ENCODE peak calls at places on chromosomes 7 and 10, in four cellular contexts. One of them, this sample, is unnamed.

GRCh38 chr10:128897414-128897928 is 569.6 kb upstream of the MGMT start:
- DNase-seq in neural crest cell: no peak
- DNase-seq in GM04504: no peak
- DNase-seq in T-helper 9 cell: no peak
- DNase-seq in this sample: no peak

GRCh38 chr10:28734940-28735759 is 57.8 kb downstream of the BAMBI start:
- DNase-seq in neural crest cell: no peak
- DNase-seq in T-helper 9 cell: no peak
- DNase-seq in GM04504: peak; percentile 81
- DNase-seq in this sample: no peak

GRCh38 chr10:127137391-127137790 is 59.0 kb downstream of the INSYN2A start:
- DNase-seq in T-helper 9 cell: no peak
- DNase-seq in GM04504: no peak
- DNase-seq in neural crest cell: no peak
- DNase-seq in this sample: no peak

GRCh38 chr10:84375011-84375410 is 46.6 kb downstream of the CCSER2 start:
- DNase-seq in neural crest cell: peak; percentile 20
- DNase-seq in GM04504: no peak
- DNase-seq in T-helper 9 cell: peak; percentile 4
- DNase-seq in this sample: no peak

GRCh38 chr10:44032216-44032615 is 352.7 kb downstream of the CXCL12 start:
- DNase-seq in GM04504: no peak
- DNase-seq in T-helper 9 cell: no peak
- DNase-seq in neural crest cell: no peak
- DNase-seq in this sample: no peak

GRCh38 chr10:63083904-63084689 is 49.0 kb upstream of the NRBF2 start:
- DNase-seq in T-helper 9 cell: peak; percentile 16
- DNase-seq in GM04504: peak; percentile 60
- DNase-seq in neural crest cell: peak; percentile 16
- DNase-seq in this sample: peak; percentile 73

GRCh38 chr7:108257954-108258353 is 127.8 kb upstream of the LAMB4 start:
- DNase-seq in GM04504: no peak
- DNase-seq in T-helper 9 cell: no peak
- DNase-seq in neural crest cell: no peak
- DNase-seq in this sample: no peak

GRCh38 chr7:27442446-27442845 is 199.8 kb downstream of the EVX1 start:
- DNase-seq in GM04504: peak; percentile 28
- DNase-seq in neural crest cell: no peak
- DNase-seq in T-helper 9 cell: no peak
- DNase-seq in this sample: no peak

GRCh38 chr7:133207687-133208086 is 45.2 kb upstream of the EXOC4 start:
- DNase-seq in neural crest cell: no peak
- DNase-seq in T-helper 9 cell: no peak
- DNase-seq in GM04504: no peak
- DNase-seq in this sample: no peak

GRCh38 chr7:44281811-44282600 is 43.4 kb downstream of the CAMK2B start:
- DNase-seq in GM04504: no peak
- DNase-seq in neural crest cell: no peak
- DNase-seq in T-helper 9 cell: no peak
- DNase-seq in this sample: peak; percentile 62

GRCh38 chr10:114635797-114636550 is 22.1 kb downstream of the ABLIM1 start:
- DNase-seq in T-helper 9 cell: no peak
- DNase-seq in GM04504: no peak
- DNase-seq in neural crest cell: no peak
- DNase-seq in this sample: no peak

GRCh38 chr10:61115874-61116273 is 171.9 kb upstream of the RHOBTB1 start:
- DNase-seq in neural crest cell: no peak
- DNase-seq in GM04504: no peak
- DNase-seq in T-helper 9 cell: no peak
- DNase-seq in this sample: no peak

GRCh38 chr7:1271046-1271445 is 38.4 kb downstream of the UNCX start:
- DNase-seq in T-helper 9 cell: no peak
- DNase-seq in GM04504: no peak
- DNase-seq in neural crest cell: no peak
- DNase-seq in this sample: peak; percentile 18

GRCh38 chr7:22364910-22365309 is 8.0 kb upstream of the RAPGEF5 start:
- DNase-seq in GM04504: no peak
- DNase-seq in T-helper 9 cell: no peak
- DNase-seq in neural crest cell: no peak
- DNase-seq in this sample: no peak

GRCh38 chr7:36755484-36755883 is 31.2 kb upstream of the AOAH start:
- DNase-seq in neural crest cell: no peak
- DNase-seq in GM04504: no peak
- DNase-seq in T-helper 9 cell: no peak
- DNase-seq in this sample: no peak

GRCh38 chr7:123204206-123204835 is 4.6 kb upstream of the SLC13A1 start:
- DNase-seq in GM04504: no peak
- DNase-seq in neural crest cell: no peak
- DNase-seq in T-helper 9 cell: no peak
- DNase-seq in this sample: no peak

GRCh38 chr7:128946936-128947830 is 9.5 kb downstream of the IRF5 start:
- DNase-seq in GM04504: no peak
- DNase-seq in T-helper 9 cell: no peak
- DNase-seq in neural crest cell: no peak
- DNase-seq in this sample: no peak

GRCh38 chr10:47376522-47377220 is 7.4 kb downstream of the ZNF488 start:
- DNase-seq in T-helper 9 cell: no peak
- DNase-seq in neural crest cell: no peak
- DNase-seq in GM04504: no peak
- DNase-seq in this sample: no peak